ENCODE peak calls at places on chromosomes 5 and 9, in seven cellular contexts. Y is Calu3, Z is cardiac muscle cell, K is endothelial cell, W is spleen, N is tibial nerve, M is bronchial epithelial cell. G is an unnamed sample.
A peak's percentile ranks its signal among the peaks of the same experiment; 100 is the strongest.

GRCh38 chr5:3740546-3741371 is 145.1 kb downstream of the IRX1 start:
- DNase-seq in Y (no peak), M (peak; percentile 95), W (no peak), K (no peak), Z (no peak), N (no peak), G (no peak)

GRCh38 chr9:96156578-96156977 is 145.4 kb downstream of the HSD17B3 start:
- DNase-seq in W (no peak), Y (no peak), Z (no peak), M (no peak), N (no peak), K (no peak), G (peak; percentile 24)

GRCh38 chr5:172280937-172281336 is 2.6 kb downstream of the UBTD2 start:
- DNase-seq in Y (no peak), W (no peak), Z (no peak), N (no peak), K (no peak), M (no peak), G (no peak)

GRCh38 chr9:72334658-72335337 is 30.2 kb downstream of the ZFAND5 start:
- DNase-seq in K (no peak), M (peak; percentile 32), N (no peak), W (no peak), Y (no peak), Z (no peak), G (no peak)

GRCh38 chr9:136726631-136727191 is 14.3 kb downstream of the DIPK1B start:
- DNase-seq in W (no peak), K (no peak), Y (no peak), N (no peak), M (no peak), Z (no peak), G (peak; percentile 69)

GRCh38 chr5:157598350-157598936 is 22.9 kb upstream of the ADAM19 start:
- DNase-seq in Z (no peak), N (no peak), W (no peak), K (no peak), Y (no peak), M (no peak), G (no peak)

GRCh38 chr9:93061260-93061751 is 2.8 kb downstream of the SUSD3 start:
- DNase-seq in N (no peak), Y (no peak), W (no peak), M (no peak), Z (no peak), K (no peak), G (no peak)

GRCh38 chr5:13648822-13649221 is 295.7 kb downstream of the DNAH5 start:
- DNase-seq in Y (no peak), W (no peak), M (no peak), Z (peak; percentile 17), N (no peak), K (no peak), G (no peak)

GRCh38 chr9:90344013-90344412 is 298.6 kb downstream of the DIRAS2 start:
- DNase-seq in N (no peak), Z (no peak), Y (no peak), K (no peak), M (peak; percentile 97), W (no peak), G (peak; percentile 39)

GRCh38 chr5:110463116-110463515 is 263.4 kb downstream of the TMEM232 start:
- DNase-seq in N (no peak), Z (no peak), Y (no peak), K (no peak), W (no peak), M (no peak), G (no peak)

GRCh38 chr5:132456553-132457361 is 33.8 kb downstream of the IRF1 start:
- DNase-seq in M (no peak), Z (no peak), K (no peak), W (peak; percentile 95), Y (no peak), N (no peak), G (no peak)

GRCh38 chr5:136087961-136088871 is 44.4 kb upstream of the SMAD5 start:
- DNase-seq in Y (peak; percentile 73), M (peak; percentile 65), N (no peak), W (peak; percentile 82), Z (no peak), K (no peak), G (no peak)

GRCh38 chr5:54040773-54041172 is 269.6 kb downstream of the ARL15 start:
- DNase-seq in Y (no peak), N (no peak), W (no peak), K (no peak), M (no peak), Z (no peak), G (no peak)

GRCh38 chr9:137607141-137607857 is 1.8 kb downstream of the ARRDC1 start:
- DNase-seq in N (no peak), M (no peak), Z (peak; percentile 74), K (no peak), W (peak; percentile 85), Y (peak; percentile 43), G (no peak)

GRCh38 chr9:109812818-109813281 is 32.9 kb downstream of the PALM2AKAP2 start:
- DNase-seq in K (no peak), Y (no peak), M (no peak), W (no peak), Z (no peak), N (no peak), G (no peak)

GRCh38 chr9:90555351-90556057 is 87.1 kb downstream of the DIRAS2 start:
- DNase-seq in K (no peak), Z (no peak), N (no peak), Y (no peak), W (no peak), M (no peak), G (no peak)

GRCh38 chr5:149563461-149563860 is 12.2 kb upstream of the CSNK1A1 start:
- DNase-seq in N (no peak), Y (no peak), K (no peak), Z (no peak), W (no peak), M (peak; percentile 51), G (no peak)

GRCh38 chr9:79257671-79258410 is 313.9 kb upstream of the TLE4 start:
- DNase-seq in W (no peak), Z (no peak), K (no peak), N (no peak), M (no peak), Y (no peak), G (peak; percentile 30)

GRCh38 chr9:124652203-124652992 is 118.7 kb downstream of the NR6A1 start:
- DNase-seq in M (peak; percentile 98), Y (no peak), W (no peak), N (no peak), Z (peak; percentile 60), K (no peak), G (no peak)

GRCh38 chr9:33435821-33436277 is 11.5 kb downstream of the AQP3 start:
- DNase-seq in Y (no peak), K (no peak), N (no peak), M (no peak), W (no peak), Z (no peak), G (peak; percentile 16)

GRCh38 chr5:97545856-97546570 is 363.0 kb upstream of the RIOK2 start:
- DNase-seq in Z (no peak), M (no peak), Y (no peak), K (no peak), N (no peak), W (no peak), G (no peak)

GRCh38 chr5:111401906-111402305 is 110.4 kb downstream of the STARD4 start:
- DNase-seq in K (no peak), Y (no peak), N (no peak), Z (no peak), W (no peak), M (no peak), G (no peak)

GRCh38 chr5:85931220-85931619 is 686.5 kb upstream of the COX7C start:
- DNase-seq in N (no peak), Y (no peak), W (no peak), K (no peak), Z (no peak), M (no peak), G (no peak)

GRCh38 chr5:131396882-131397281 is 133.0 kb downstream of the CDC42SE2 start:
- DNase-seq in W (no peak), Z (no peak), K (no peak), Y (no peak), N (no peak), M (no peak), G (no peak)

DNA sequence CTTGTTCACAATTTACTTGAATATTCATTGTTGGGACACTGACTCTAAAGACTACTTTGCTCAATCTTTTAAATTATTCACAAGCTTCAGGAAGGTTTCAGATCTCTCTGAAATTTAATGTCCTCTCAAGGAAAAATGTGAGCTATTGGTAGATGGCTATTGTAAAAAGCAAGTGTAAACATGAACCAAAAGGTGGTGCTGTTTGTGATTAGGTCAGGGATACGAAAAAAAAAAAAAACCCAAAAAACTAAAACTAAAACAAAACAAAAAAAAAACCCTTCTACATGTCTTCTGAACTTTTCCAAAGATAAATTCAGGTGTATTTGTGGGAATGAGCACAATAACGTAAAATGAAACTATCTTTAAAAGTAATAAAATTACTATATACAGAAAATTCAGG is 193.8 kb downstream of the SLF1 start:
- DNase-seq in Y (no peak), K (no peak), M (no peak), W (no peak), N (no peak), Z (no peak), G (no peak)
- TF ChIP-seq CTCF in Y (no peak), K (no peak), M (no peak), W (no peak), N (no peak), Z (no peak), G (peak; percentile 26)

GRCh38 chr5:113321266-113321665 is 113.5 kb downstream of the TSSK1B start:
- DNase-seq in K (no peak), Y (no peak), M (no peak), Z (no peak), W (no peak), N (no peak), G (no peak)
- TF ChIP-seq CTCF in K (no peak), Y (no peak), M (no peak), Z (peak; percentile 4), W (no peak), N (no peak), G (no peak)

GRCh38 chr5:81194633-81195333 is 38.3 kb upstream of the CKMT2 start:
- DNase-seq in K (peak; percentile 94), Z (peak; percentile 87), M (peak; percentile 51), Y (peak; percentile 93), N (peak; percentile 78), W (peak; percentile 91), G (peak; percentile 90)
- TF ChIP-seq CTCF in K (peak; percentile 85), Z (peak; percentile 97), M (peak; percentile 96), Y (peak; percentile 91), N (peak; percentile 81), W (peak; percentile 68), G (peak; percentile 98)

GRCh38 chr5:61471352-61471751 is 139.3 kb downstream of the ZSWIM6 start:
- DNase-seq in Y (no peak), N (no peak), Z (no peak), M (no peak), K (no peak), W (no peak), G (no peak)

GRCh38 chr5:61466017-61466416 is 134.0 kb downstream of the ZSWIM6 start:
- DNase-seq in K (no peak), Z (no peak), Y (no peak), W (no peak), M (peak; percentile 13), N (no peak), G (no peak)

GRCh38 chr5:61467766-61468482 is 135.9 kb downstream of the ZSWIM6 start:
- DNase-seq in Z (no peak), W (no peak), Y (no peak), K (no peak), N (no peak), M (no peak), G (peak; percentile 24)

GRCh38 chr5:61472172-61472958 is 140.3 kb downstream of the ZSWIM6 start:
- DNase-seq in N (no peak), Z (no peak), Y (no peak), W (no peak), K (no peak), M (no peak), G (no peak)

GRCh38 chr5:61468483-61468865 is 136.4 kb downstream of the ZSWIM6 start:
- DNase-seq in K (no peak), N (no peak), Z (no peak), M (no peak), Y (no peak), W (no peak), G (no peak)
- TF ChIP-seq CTCF in K (peak; percentile 29), N (no peak), Z (no peak), M (no peak), Y (no peak), W (no peak), G (peak; percentile 16)

G was measured in neural progenitor cell.